ENCODE peak calls at places on chromosomes 5 and 9, in four cellular contexts. One of them, this sample, is unnamed.

GRCh38 chr9:90815183-90815943 is 13.7 kb downstream of the SYK start:
- DNase-seq in kidney tubule cell: peak
- DNase-seq in GM04503: no peak
- DNase-seq in CD8-positive, alpha-beta memory T cell: no peak
- DNase-seq in this sample: no peak

GRCh38 chr5:166497705-166498104 is 1793.7 kb upstream of the WWC1 start:
- DNase-seq in CD8-positive, alpha-beta memory T cell: no peak
- DNase-seq in kidney tubule cell: peak
- DNase-seq in GM04503: no peak
- DNase-seq in this sample: no peak

GRCh38 chr5:39207628-39208027 is 11.7 kb downstream of the FYB1 start:
- DNase-seq in kidney tubule cell: no peak
- DNase-seq in CD8-positive, alpha-beta memory T cell: no peak
- DNase-seq in GM04503: no peak
- DNase-seq in this sample: no peak

GRCh38 chr5:138622051-138622450 is 46.9 kb upstream of the HSPA9 start:
- DNase-seq in CD8-positive, alpha-beta memory T cell: no peak
- DNase-seq in kidney tubule cell: no peak
- DNase-seq in GM04503: no peak
- DNase-seq in this sample: no peak

GRCh38 chr9:15936316-15936869 is 383.6 kb downstream of the CCDC171 start:
- DNase-seq in GM04503: peak
- DNase-seq in kidney tubule cell: no peak
- DNase-seq in CD8-positive, alpha-beta memory T cell: no peak
- DNase-seq in this sample: no peak

GRCh38 chr5:163938595-163938994 is 433.2 kb downstream of the MAT2B start:
- DNase-seq in CD8-positive, alpha-beta memory T cell: no peak
- DNase-seq in kidney tubule cell: no peak
- DNase-seq in GM04503: no peak
- DNase-seq in this sample: no peak

GRCh38 chr5:159038907-159039306 is 60.8 kb downstream of the EBF1 start:
- DNase-seq in kidney tubule cell: no peak
- DNase-seq in CD8-positive, alpha-beta memory T cell: no peak
- DNase-seq in GM04503: peak
- DNase-seq in this sample: no peak

GRCh38 chr9:133737774-133738038 is 446 bp downstream of the SARDH start:
- DNase-seq in CD8-positive, alpha-beta memory T cell: no peak
- DNase-seq in GM04503: no peak
- DNase-seq in kidney tubule cell: no peak
- DNase-seq in this sample: no peak

GRCh38 chr9:34650816-34651215 is 1.2 kb upstream of the IL11RA start:
- DNase-seq in CD8-positive, alpha-beta memory T cell: no peak
- DNase-seq in GM04503: no peak
- DNase-seq in kidney tubule cell: no peak
- DNase-seq in this sample: no peak

GRCh38 chr9:95670122-95670521 is 153.4 kb upstream of the PTCH1 start:
- DNase-seq in kidney tubule cell: no peak
- DNase-seq in GM04503: no peak
- DNase-seq in CD8-positive, alpha-beta memory T cell: no peak
- DNase-seq in this sample: no peak

GRCh38 chr9:14080940-14081621 is 232.9 kb downstream of the NFIB start:
- DNase-seq in GM04503: no peak
- DNase-seq in CD8-positive, alpha-beta memory T cell: no peak
- DNase-seq in kidney tubule cell: peak
- DNase-seq in this sample: no peak

GRCh38 chr5:65126192-65126591 is 355.5 kb downstream of the ADAMTS6 start:
- DNase-seq in CD8-positive, alpha-beta memory T cell: no peak
- DNase-seq in GM04503: no peak
- DNase-seq in kidney tubule cell: no peak
- DNase-seq in this sample: no peak

GRCh38 chr9:84297162-84297821 is 43.3 kb downstream of the SLC28A3 start:
- DNase-seq in kidney tubule cell: peak
- DNase-seq in CD8-positive, alpha-beta memory T cell: no peak
- DNase-seq in GM04503: peak
- DNase-seq in this sample: no peak

GRCh38 chr5:131431794-131432193 is 167.9 kb downstream of the CDC42SE2 start:
- DNase-seq in GM04503: no peak
- DNase-seq in CD8-positive, alpha-beta memory T cell: no peak
- DNase-seq in kidney tubule cell: no peak
- DNase-seq in this sample: no peak

GRCh38 chr9:2816476-2817141 is 27.3 kb downstream of the PUM3 start:
- DNase-seq in kidney tubule cell: peak
- DNase-seq in GM04503: no peak
- DNase-seq in CD8-positive, alpha-beta memory T cell: no peak
- DNase-seq in this sample: no peak

GRCh38 chr5:2563046-2563445 is 188.4 kb downstream of the IRX2 start:
- DNase-seq in GM04503: no peak
- DNase-seq in kidney tubule cell: no peak
- DNase-seq in CD8-positive, alpha-beta memory T cell: no peak
- DNase-seq in this sample: no peak

GRCh38 chr9:86968258-86968920 is 21.1 kb upstream of the GAS1 start:
- DNase-seq in GM04503: no peak
- DNase-seq in CD8-positive, alpha-beta memory T cell: no peak
- DNase-seq in kidney tubule cell: no peak
- DNase-seq in this sample: no peak

GRCh38 chr9:92425578-92425977 is 1.3 kb upstream of the OMD start:
- DNase-seq in kidney tubule cell: no peak
- DNase-seq in GM04503: peak
- DNase-seq in CD8-positive, alpha-beta memory T cell: no peak
- DNase-seq in this sample: no peak